ENCODE peak calls at places on chromosomes 13 and 19, in five cellular contexts. W is mesenteric fat pad; J is NCI-H748 treated with DMSO at 0.1 percent for 48 hours; A is stimulated activated naive CD8-positive, alpha-beta T cell treated with anti-CD3 and anti-CD28 coated beads, Interleukin-15, Interleukin-2, amounts not matched to agents 100 U/mL and 50 U/mL, for 24 hours; E is cardiac muscle cell. I is an unnamed sample.

GRCh38 chr19:46613525-46613924 is 11.4 kb downstream of the PTGIR start:
- DNase-seq in A (no peak), E (no peak), J (no peak), W (no peak), I (no peak)

GRCh38 chr19:53824134-53824611 is at the start of gene NLRP12:
- DNase-seq in A (no peak), E (no peak), J (no peak), W (no peak), I (no peak)

GRCh38 chr19:16225279-16226183 is 27.8 kb downstream of the AP1M1 start:
- DNase-seq in A (no peak), J (no peak), E (no peak), W (no peak), I (no peak)

GRCh38 chr19:16497042-16497441 is 848 bp downstream of the C19orf44 start:
- DNase-seq in A (no peak), E (no peak), J (no peak), W (no peak), I (peak; percentile 30)

GRCh38 chr19:918481-919156 is 1.5 kb downstream of the KISS1R start:
- DNase-seq in J (no peak), W (no peak), A (peak; percentile 46), E (peak; percentile 56), I (no peak)

GRCh38 chr13:105272660-105273631 is 1262.5 kb downstream of the EFNB2 start:
- DNase-seq in W (no peak), A (no peak), E (no peak), J (no peak), I (no peak)

GRCh38 chr13:29571876-29572570 is 23.5 kb downstream of the SLC7A1 start:
- DNase-seq in E (no peak), J (no peak), W (no peak), A (no peak), I (no peak)

GRCh38 chr19:897442-898039 is 4.3 kb downstream of the RNU6-9 start:
- DNase-seq in J (no peak), E (no peak), W (no peak), A (no peak), I (no peak)

GRCh38 chr19:13492128-13492527 is 14.2 kb downstream of the CACNA1A start:
- DNase-seq in W (no peak), E (no peak), A (no peak), J (no peak), I (peak; percentile 31)

I was measured in amniotic epithelial cell.